ENCODE peak calls at places on chromosomes 11 and 22, in six cellular contexts. Y, J, E, U, C and R are unnamed samples.
A peak's percentile ranks its signal among the peaks of the same experiment; 100 is the strongest.

GRCh38 chr22:44638966-44639739 is 62.9 kb upstream of the PRR5 start:
- DNase-seq in Y (no peak), J (peak; percentile 35), E (no peak), U (no peak), C (peak; percentile 13), R (no peak)

GRCh38 chr11:26578998-26579635 is 7.1 kb upstream of the MUC15 start:
- DNase-seq in Y (no peak), J (no peak), E (no peak), U (no peak), C (no peak), R (no peak)

GRCh38 chr11:111923951-111924350 is 5.2 kb downstream of the C11orf52 start:
- DNase-seq in Y (no peak), J (no peak), E (no peak), U (no peak), C (no peak), R (no peak)

GRCh38 chr11:102241026-102241425 is 76.3 kb upstream of the BIRC3 start:
- DNase-seq in Y (no peak), J (no peak), E (no peak), U (no peak), C (no peak), R (no peak)

GRCh38 chr11:6856871-6857270 is 6.0 kb upstream of the OR10A2 start:
- DNase-seq in Y (no peak), J (no peak), E (no peak), U (no peak), C (no peak), R (no peak)

GRCh38 chr11:12706531-12707499 is 32.6 kb downstream of the TEAD1 start:
- DNase-seq in Y (no peak), J (peak; percentile 55), E (no peak), U (no peak), C (no peak), R (no peak)

GRCh38 chr22:44299124-44299523 is 13.6 kb downstream of the SHISAL1 start:
- DNase-seq in Y (no peak), J (no peak), E (no peak), U (no peak), C (no peak), R (no peak)

GRCh38 chr11:128882451-128882850 is 8.7 kb upstream of the KCNJ5 start:
- DNase-seq in Y (no peak), J (no peak), E (no peak), U (no peak), C (no peak), R (no peak)

GRCh38 chr11:101555366-101555765 is 28.4 kb downstream of the TRPC6 start:
- DNase-seq in Y (no peak), J (no peak), E (no peak), U (no peak), C (peak; percentile 4), R (no peak)

GRCh38 chr11:124075841-124076571 is 34.9 kb upstream of the OR10G7 start:
- DNase-seq in Y (no peak), J (peak; percentile 35), E (no peak), U (no peak), C (no peak), R (no peak)

GRCh38 chr11:68773521-68774187 is 22.3 kb upstream of the TESMIN start:
- DNase-seq in Y (no peak), J (peak; percentile 10), E (no peak), U (no peak), C (no peak), R (no peak)

GRCh38 chr22:34804588-34804987 is 261.4 kb upstream of the ISX start:
- DNase-seq in Y (no peak), J (no peak), E (no peak), U (no peak), C (no peak), R (no peak)